ENCODE peak calls at places on chromosomes 16 and 17, in four cellular contexts. One of them, this sample, is unnamed.
A peak's percentile ranks its signal among the peaks of the same experiment; 100 is the strongest.

GRCh38 chr16:87350681-87351319 is 32.8 kb downstream of the FBXO31 start:
- DNase-seq in activated naive CD8-positive, alpha-beta T cell treated with anti-CD3 and anti-CD28 coated beads, Interleukin-2, amount 50 U/mL, for 24 hours: no peak
- DNase-seq in T-helper 2 cell: no peak
- DNase-seq in activated T-helper 1 cell treated with anti-CD3 and anti-CD28 coated beads, Interleukin-2, amount 50 U/mL, for 16 hours: no peak
- DNase-seq in this sample: no peak

GRCh38 chr17:71441098-71441497 is 679.7 kb upstream of the SOX9 start:
- DNase-seq in activated naive CD8-positive, alpha-beta T cell treated with anti-CD3 and anti-CD28 coated beads, Interleukin-2, amount 50 U/mL, for 24 hours: no peak
- DNase-seq in T-helper 2 cell: no peak
- DNase-seq in activated T-helper 1 cell treated with anti-CD3 and anti-CD28 coated beads, Interleukin-2, amount 50 U/mL, for 16 hours: no peak
- DNase-seq in this sample: no peak

GRCh38 chr16:5036228-5037156 is 2.8 kb upstream of the NAGPA start:
- DNase-seq in activated naive CD8-positive, alpha-beta T cell treated with anti-CD3 and anti-CD28 coated beads, Interleukin-2, amount 50 U/mL, for 24 hours: no peak
- DNase-seq in T-helper 2 cell: no peak
- DNase-seq in activated T-helper 1 cell treated with anti-CD3 and anti-CD28 coated beads, Interleukin-2, amount 50 U/mL, for 16 hours: no peak
- DNase-seq in this sample: no peak

GRCh38 chr17:58156839-58157803 is 8.9 kb downstream of the OR4D1 start:
- DNase-seq in activated naive CD8-positive, alpha-beta T cell treated with anti-CD3 and anti-CD28 coated beads, Interleukin-2, amount 50 U/mL, for 24 hours: peak; percentile 66
- DNase-seq in T-helper 2 cell: peak; percentile 48
- DNase-seq in activated T-helper 1 cell treated with anti-CD3 and anti-CD28 coated beads, Interleukin-2, amount 50 U/mL, for 16 hours: peak; percentile 12
- DNase-seq in this sample: peak; percentile 37

GRCh38 chr16:1926223-1926718 is 8.1 kb upstream of the HS3ST6 start:
- DNase-seq in activated naive CD8-positive, alpha-beta T cell treated with anti-CD3 and anti-CD28 coated beads, Interleukin-2, amount 50 U/mL, for 24 hours: no peak
- DNase-seq in T-helper 2 cell: no peak
- DNase-seq in activated T-helper 1 cell treated with anti-CD3 and anti-CD28 coated beads, Interleukin-2, amount 50 U/mL, for 16 hours: no peak
- DNase-seq in this sample: no peak

GRCh38 chr16:52191533-52192134 is 355.3 kb downstream of the TOX3 start:
- DNase-seq in activated naive CD8-positive, alpha-beta T cell treated with anti-CD3 and anti-CD28 coated beads, Interleukin-2, amount 50 U/mL, for 24 hours: peak; percentile 49
- DNase-seq in T-helper 2 cell: no peak
- DNase-seq in activated T-helper 1 cell treated with anti-CD3 and anti-CD28 coated beads, Interleukin-2, amount 50 U/mL, for 16 hours: no peak
- DNase-seq in this sample: peak; percentile 51

GRCh38 chr16:4316103-4316731 is 350 bp downstream of the GLIS2 start:
- DNase-seq in activated naive CD8-positive, alpha-beta T cell treated with anti-CD3 and anti-CD28 coated beads, Interleukin-2, amount 50 U/mL, for 24 hours: no peak
- DNase-seq in T-helper 2 cell: no peak
- DNase-seq in activated T-helper 1 cell treated with anti-CD3 and anti-CD28 coated beads, Interleukin-2, amount 50 U/mL, for 16 hours: no peak
- DNase-seq in this sample: no peak

GRCh38 chr16:16096161-16096857 is 127.0 kb downstream of the ABCC6 start:
- DNase-seq in activated naive CD8-positive, alpha-beta T cell treated with anti-CD3 and anti-CD28 coated beads, Interleukin-2, amount 50 U/mL, for 24 hours: no peak
- DNase-seq in T-helper 2 cell: no peak
- DNase-seq in activated T-helper 1 cell treated with anti-CD3 and anti-CD28 coated beads, Interleukin-2, amount 50 U/mL, for 16 hours: no peak
- DNase-seq in this sample: no peak

GRCh38 chr17:46870116-46870803 is 18.9 kb downstream of the WNT9B start:
- DNase-seq in activated naive CD8-positive, alpha-beta T cell treated with anti-CD3 and anti-CD28 coated beads, Interleukin-2, amount 50 U/mL, for 24 hours: no peak
- DNase-seq in T-helper 2 cell: no peak
- DNase-seq in activated T-helper 1 cell treated with anti-CD3 and anti-CD28 coated beads, Interleukin-2, amount 50 U/mL, for 16 hours: no peak
- DNase-seq in this sample: no peak

GRCh38 chr16:78571434-78571833 is 472.0 kb downstream of the WWOX start:
- DNase-seq in activated naive CD8-positive, alpha-beta T cell treated with anti-CD3 and anti-CD28 coated beads, Interleukin-2, amount 50 U/mL, for 24 hours: no peak
- DNase-seq in T-helper 2 cell: no peak
- DNase-seq in activated T-helper 1 cell treated with anti-CD3 and anti-CD28 coated beads, Interleukin-2, amount 50 U/mL, for 16 hours: no peak
- DNase-seq in this sample: no peak

GRCh38 chr16:52366997-52367396 is 179.9 kb downstream of the TOX3 start:
- DNase-seq in activated naive CD8-positive, alpha-beta T cell treated with anti-CD3 and anti-CD28 coated beads, Interleukin-2, amount 50 U/mL, for 24 hours: no peak
- DNase-seq in T-helper 2 cell: no peak
- DNase-seq in activated T-helper 1 cell treated with anti-CD3 and anti-CD28 coated beads, Interleukin-2, amount 50 U/mL, for 16 hours: no peak
- DNase-seq in this sample: no peak

GRCh38 chr16:53546988-53547391 is 44.0 kb upstream of the AKTIP start:
- DNase-seq in activated naive CD8-positive, alpha-beta T cell treated with anti-CD3 and anti-CD28 coated beads, Interleukin-2, amount 50 U/mL, for 24 hours: no peak
- DNase-seq in T-helper 2 cell: no peak
- DNase-seq in activated T-helper 1 cell treated with anti-CD3 and anti-CD28 coated beads, Interleukin-2, amount 50 U/mL, for 16 hours: no peak
- DNase-seq in this sample: no peak

GRCh38 chr16:852451-853185 is 52.1 kb upstream of the GNG13 start:
- DNase-seq in activated naive CD8-positive, alpha-beta T cell treated with anti-CD3 and anti-CD28 coated beads, Interleukin-2, amount 50 U/mL, for 24 hours: no peak
- DNase-seq in T-helper 2 cell: no peak
- DNase-seq in activated T-helper 1 cell treated with anti-CD3 and anti-CD28 coated beads, Interleukin-2, amount 50 U/mL, for 16 hours: no peak
- DNase-seq in this sample: no peak

GRCh38 chr16:50588276-50588675 is 40.1 kb downstream of the NKD1 start:
- DNase-seq in activated naive CD8-positive, alpha-beta T cell treated with anti-CD3 and anti-CD28 coated beads, Interleukin-2, amount 50 U/mL, for 24 hours: no peak
- DNase-seq in T-helper 2 cell: no peak
- DNase-seq in activated T-helper 1 cell treated with anti-CD3 and anti-CD28 coated beads, Interleukin-2, amount 50 U/mL, for 16 hours: no peak
- DNase-seq in this sample: no peak

GRCh38 chr16:31267332-31268032 is 7.7 kb downstream of the ITGAM start:
- DNase-seq in activated naive CD8-positive, alpha-beta T cell treated with anti-CD3 and anti-CD28 coated beads, Interleukin-2, amount 50 U/mL, for 24 hours: no peak
- DNase-seq in T-helper 2 cell: no peak
- DNase-seq in activated T-helper 1 cell treated with anti-CD3 and anti-CD28 coated beads, Interleukin-2, amount 50 U/mL, for 16 hours: no peak
- DNase-seq in this sample: no peak

GRCh38 chr16:22989598-22989997 is 159.7 kb downstream of the USP31 start:
- DNase-seq in activated naive CD8-positive, alpha-beta T cell treated with anti-CD3 and anti-CD28 coated beads, Interleukin-2, amount 50 U/mL, for 24 hours: no peak
- DNase-seq in T-helper 2 cell: no peak
- DNase-seq in activated T-helper 1 cell treated with anti-CD3 and anti-CD28 coated beads, Interleukin-2, amount 50 U/mL, for 16 hours: no peak
- DNase-seq in this sample: no peak

GRCh38 chr16:12470311-12471229 is 333.1 kb downstream of the CPPED1 start:
- DNase-seq in activated naive CD8-positive, alpha-beta T cell treated with anti-CD3 and anti-CD28 coated beads, Interleukin-2, amount 50 U/mL, for 24 hours: no peak
- DNase-seq in T-helper 2 cell: no peak
- DNase-seq in activated T-helper 1 cell treated with anti-CD3 and anti-CD28 coated beads, Interleukin-2, amount 50 U/mL, for 16 hours: no peak
- DNase-seq in this sample: peak; percentile 74

GRCh38 chr16:80824623-80825364 is 20.4 kb upstream of the CDYL2 start:
- DNase-seq in activated naive CD8-positive, alpha-beta T cell treated with anti-CD3 and anti-CD28 coated beads, Interleukin-2, amount 50 U/mL, for 24 hours: peak; percentile 32
- DNase-seq in T-helper 2 cell: no peak
- DNase-seq in activated T-helper 1 cell treated with anti-CD3 and anti-CD28 coated beads, Interleukin-2, amount 50 U/mL, for 16 hours: no peak
- DNase-seq in this sample: no peak

GRCh38 chr17:55883112-55883511 is 132.3 kb downstream of the PCTP start:
- DNase-seq in activated naive CD8-positive, alpha-beta T cell treated with anti-CD3 and anti-CD28 coated beads, Interleukin-2, amount 50 U/mL, for 24 hours: no peak
- DNase-seq in T-helper 2 cell: no peak
- DNase-seq in activated T-helper 1 cell treated with anti-CD3 and anti-CD28 coated beads, Interleukin-2, amount 50 U/mL, for 16 hours: no peak
- DNase-seq in this sample: no peak

GRCh38 chr17:35341465-35341992 is 31.9 kb downstream of the SLFN11 start:
- DNase-seq in activated naive CD8-positive, alpha-beta T cell treated with anti-CD3 and anti-CD28 coated beads, Interleukin-2, amount 50 U/mL, for 24 hours: no peak
- DNase-seq in T-helper 2 cell: peak; percentile 49
- DNase-seq in activated T-helper 1 cell treated with anti-CD3 and anti-CD28 coated beads, Interleukin-2, amount 50 U/mL, for 16 hours: no peak
- DNase-seq in this sample: peak; percentile 23

GRCh38 chr16:22948058-22948602 is 134.2 kb downstream of the HS3ST2 start:
- DNase-seq in activated naive CD8-positive, alpha-beta T cell treated with anti-CD3 and anti-CD28 coated beads, Interleukin-2, amount 50 U/mL, for 24 hours: no peak
- DNase-seq in T-helper 2 cell: no peak
- DNase-seq in activated T-helper 1 cell treated with anti-CD3 and anti-CD28 coated beads, Interleukin-2, amount 50 U/mL, for 16 hours: no peak
- DNase-seq in this sample: peak; percentile 14

GRCh38 chr16:57683599-57684545 is 10.7 kb upstream of the DRC7 start:
- DNase-seq in activated naive CD8-positive, alpha-beta T cell treated with anti-CD3 and anti-CD28 coated beads, Interleukin-2, amount 50 U/mL, for 24 hours: no peak
- DNase-seq in T-helper 2 cell: no peak
- DNase-seq in activated T-helper 1 cell treated with anti-CD3 and anti-CD28 coated beads, Interleukin-2, amount 50 U/mL, for 16 hours: no peak
- DNase-seq in this sample: no peak

GRCh38 chr17:39663688-39664580 is 1.2 kb upstream of the TCAP start:
- DNase-seq in activated naive CD8-positive, alpha-beta T cell treated with anti-CD3 and anti-CD28 coated beads, Interleukin-2, amount 50 U/mL, for 24 hours: no peak
- DNase-seq in T-helper 2 cell: no peak
- DNase-seq in activated T-helper 1 cell treated with anti-CD3 and anti-CD28 coated beads, Interleukin-2, amount 50 U/mL, for 16 hours: no peak
- DNase-seq in this sample: peak; percentile 66

GRCh38 chr17:6648181-6648580 is 3.2 kb downstream of the MED31 start:
- DNase-seq in activated naive CD8-positive, alpha-beta T cell treated with anti-CD3 and anti-CD28 coated beads, Interleukin-2, amount 50 U/mL, for 24 hours: no peak
- DNase-seq in T-helper 2 cell: no peak
- DNase-seq in activated T-helper 1 cell treated with anti-CD3 and anti-CD28 coated beads, Interleukin-2, amount 50 U/mL, for 16 hours: no peak
- DNase-seq in this sample: no peak

GRCh38 chr16:89567656-89568594 is 7.4 kb downstream of the RPL13 start:
- DNase-seq in activated naive CD8-positive, alpha-beta T cell treated with anti-CD3 and anti-CD28 coated beads, Interleukin-2, amount 50 U/mL, for 24 hours: no peak
- DNase-seq in T-helper 2 cell: no peak
- DNase-seq in activated T-helper 1 cell treated with anti-CD3 and anti-CD28 coated beads, Interleukin-2, amount 50 U/mL, for 16 hours: no peak
- DNase-seq in this sample: no peak

GRCh38 chr17:55699178-55699865 is 23.3 kb downstream of the TMEM100 start:
- DNase-seq in activated naive CD8-positive, alpha-beta T cell treated with anti-CD3 and anti-CD28 coated beads, Interleukin-2, amount 50 U/mL, for 24 hours: no peak
- DNase-seq in T-helper 2 cell: no peak
- DNase-seq in activated T-helper 1 cell treated with anti-CD3 and anti-CD28 coated beads, Interleukin-2, amount 50 U/mL, for 16 hours: no peak
- DNase-seq in this sample: peak; percentile 34

GRCh38 chr17:57966875-57967274 is 11.7 kb upstream of the CUEDC1 start:
- DNase-seq in activated naive CD8-positive, alpha-beta T cell treated with anti-CD3 and anti-CD28 coated beads, Interleukin-2, amount 50 U/mL, for 24 hours: no peak
- DNase-seq in T-helper 2 cell: no peak
- DNase-seq in activated T-helper 1 cell treated with anti-CD3 and anti-CD28 coated beads, Interleukin-2, amount 50 U/mL, for 16 hours: no peak
- DNase-seq in this sample: no peak

GRCh38 chr16:9908613-9909012 is 273.6 kb downstream of the GRIN2A start:
- DNase-seq in activated naive CD8-positive, alpha-beta T cell treated with anti-CD3 and anti-CD28 coated beads, Interleukin-2, amount 50 U/mL, for 24 hours: no peak
- DNase-seq in T-helper 2 cell: no peak
- DNase-seq in activated T-helper 1 cell treated with anti-CD3 and anti-CD28 coated beads, Interleukin-2, amount 50 U/mL, for 16 hours: no peak
- DNase-seq in this sample: peak; percentile 32

GRCh38 chr17:6437956-6438355 is 3.0 kb upstream of the AIPL1 start:
- DNase-seq in activated naive CD8-positive, alpha-beta T cell treated with anti-CD3 and anti-CD28 coated beads, Interleukin-2, amount 50 U/mL, for 24 hours: no peak
- DNase-seq in T-helper 2 cell: no peak
- DNase-seq in activated T-helper 1 cell treated with anti-CD3 and anti-CD28 coated beads, Interleukin-2, amount 50 U/mL, for 16 hours: no peak
- DNase-seq in this sample: no peak

GRCh38 chr16:48887646-48888045 is 277.7 kb upstream of the N4BP1 start:
- DNase-seq in activated naive CD8-positive, alpha-beta T cell treated with anti-CD3 and anti-CD28 coated beads, Interleukin-2, amount 50 U/mL, for 24 hours: no peak
- DNase-seq in T-helper 2 cell: no peak
- DNase-seq in activated T-helper 1 cell treated with anti-CD3 and anti-CD28 coated beads, Interleukin-2, amount 50 U/mL, for 16 hours: no peak
- DNase-seq in this sample: no peak

GRCh38 chr17:67245073-67245693 is at the start of gene HELZ:
- DNase-seq in activated naive CD8-positive, alpha-beta T cell treated with anti-CD3 and anti-CD28 coated beads, Interleukin-2, amount 50 U/mL, for 24 hours: peak; percentile 78
- DNase-seq in T-helper 2 cell: peak; percentile 75
- DNase-seq in activated T-helper 1 cell treated with anti-CD3 and anti-CD28 coated beads, Interleukin-2, amount 50 U/mL, for 16 hours: peak; percentile 43
- DNase-seq in this sample: peak; percentile 80

GRCh38 chr17:31794111-31794510 is 64.9 kb downstream of the COPRS start:
- DNase-seq in activated naive CD8-positive, alpha-beta T cell treated with anti-CD3 and anti-CD28 coated beads, Interleukin-2, amount 50 U/mL, for 24 hours: no peak
- DNase-seq in T-helper 2 cell: no peak
- DNase-seq in activated T-helper 1 cell treated with anti-CD3 and anti-CD28 coated beads, Interleukin-2, amount 50 U/mL, for 16 hours: no peak
- DNase-seq in this sample: no peak

GRCh38 chr16:46947900-46948547 is 25.4 kb downstream of the DNAJA2 start:
- DNase-seq in activated naive CD8-positive, alpha-beta T cell treated with anti-CD3 and anti-CD28 coated beads, Interleukin-2, amount 50 U/mL, for 24 hours: peak; percentile 20
- DNase-seq in T-helper 2 cell: no peak
- DNase-seq in activated T-helper 1 cell treated with anti-CD3 and anti-CD28 coated beads, Interleukin-2, amount 50 U/mL, for 16 hours: no peak
- DNase-seq in this sample: no peak

GRCh38 chr17:77645441-77646430 is 312.8 kb upstream of the TNRC6C start:
- DNase-seq in activated naive CD8-positive, alpha-beta T cell treated with anti-CD3 and anti-CD28 coated beads, Interleukin-2, amount 50 U/mL, for 24 hours: peak; percentile 63
- DNase-seq in T-helper 2 cell: peak; percentile 60
- DNase-seq in activated T-helper 1 cell treated with anti-CD3 and anti-CD28 coated beads, Interleukin-2, amount 50 U/mL, for 16 hours: peak; percentile 17
- DNase-seq in this sample: no peak

GRCh38 chr17:81561494-81561885 is 9.3 kb upstream of the FAAP100 start:
- DNase-seq in activated naive CD8-positive, alpha-beta T cell treated with anti-CD3 and anti-CD28 coated beads, Interleukin-2, amount 50 U/mL, for 24 hours: no peak
- DNase-seq in T-helper 2 cell: no peak
- DNase-seq in activated T-helper 1 cell treated with anti-CD3 and anti-CD28 coated beads, Interleukin-2, amount 50 U/mL, for 16 hours: no peak
- DNase-seq in this sample: no peak

GRCh38 chr17:66107731-66108130 is 84.2 kb downstream of the CEP112 start:
- DNase-seq in activated naive CD8-positive, alpha-beta T cell treated with anti-CD3 and anti-CD28 coated beads, Interleukin-2, amount 50 U/mL, for 24 hours: no peak
- DNase-seq in T-helper 2 cell: no peak
- DNase-seq in activated T-helper 1 cell treated with anti-CD3 and anti-CD28 coated beads, Interleukin-2, amount 50 U/mL, for 16 hours: no peak
- DNase-seq in this sample: no peak

GRCh38 chr17:42529054-42529453 is 7.0 kb upstream of the NAGLU start:
- DNase-seq in activated naive CD8-positive, alpha-beta T cell treated with anti-CD3 and anti-CD28 coated beads, Interleukin-2, amount 50 U/mL, for 24 hours: no peak
- DNase-seq in T-helper 2 cell: no peak
- DNase-seq in activated T-helper 1 cell treated with anti-CD3 and anti-CD28 coated beads, Interleukin-2, amount 50 U/mL, for 16 hours: no peak
- DNase-seq in this sample: no peak

This sample was measured in heart right ventricle.